ENCODE peak calls at places on chromosomes 6 and 20, in seven cellular contexts. Z is hepatocyte; X is suprapubic skin; B is CD8-positive, alpha-beta T cell; V is esophagus muscularis mucosa; A is colonic mucosa; N is heart left ventricle. T is an unnamed sample. For H3K9me3, the result is how much of the 10 kb centered on the place peaks cover.

GRCh38 chr20:41534170-41534569 is 84.0 kb downstream of the CHD6 start:
- DNase-seq in A (no peak), X (no peak), N (no peak), B (no peak), Z (no peak), V (no peak), T (no peak)

GRCh38 chr6:121600389-121601233 is 165.2 kb downstream of the GJA1 start:
- DNase-seq in X (no peak), Z (no peak), A (no peak), V (peak), N (no peak), B (no peak), T (no peak)

GRCh38 chr6:77467038-77467437 is 3.7 kb upstream of the HTR1B start:
- DNase-seq in N (no peak), B (no peak), A (no peak), Z (peak), V (no peak), X (no peak), T (no peak)

GRCh38 chr6:43481591-43482242 is 4.3 kb downstream of the TJAP1 start:
- DNase-seq in B (no peak), V (no peak), Z (no peak), N (no peak), A (no peak), X (no peak), T (no peak)

GRCh38 chr6:140284871-140285270 is 910.4 kb upstream of the CITED2 start:
- DNase-seq in N (no peak), B (no peak), A (no peak), X (no peak), Z (no peak), V (no peak), T (no peak)

GRCh38 chr20:63054103-63054474 is 47.3 kb upstream of the BHLHE23 start:
- DNase-seq in X (peak), V (no peak), B (no peak), A (no peak), N (no peak), Z (no peak), T (no peak)

GRCh38 chr20:24674921-24675605 is 205.6 kb downstream of the SYNDIG1 start:
- DNase-seq in B (no peak), V (no peak), Z (no peak), N (no peak), X (peak), A (no peak), T (no peak)

GRCh38 chr6:108622601-108623335 is 62.1 kb downstream of the FOXO3 start:
- DNase-seq in N (no peak), B (no peak), Z (peak), V (no peak), X (peak), A (no peak), T (no peak)

GRCh38 chr6:159267165-159267564 is 98.0 kb downstream of the FNDC1 start:
- DNase-seq in A (no peak), B (no peak), Z (peak), N (no peak), X (no peak), V (no peak), T (no peak)

GRCh38 chr20:15597306-15597705 is 975.9 kb downstream of the KIF16B start:
- DNase-seq in B (no peak), A (peak), Z (peak), X (no peak), V (no peak), N (no peak), T (no peak)

GRCh38 chr20:15603978-15604377 is 969.3 kb downstream of the KIF16B start:
- DNase-seq in Z (no peak), V (no peak), X (no peak), A (no peak), N (no peak), B (no peak), T (no peak)

GRCh38 chr20:15603501-15603900 is 969.7 kb downstream of the KIF16B start:
- DNase-seq in N (no peak), Z (peak), B (no peak), X (no peak), A (no peak), V (no peak), T (no peak)

GRCh38 chr20:15599961-15600360 is 973.3 kb downstream of the KIF16B start:
- DNase-seq in B (no peak), V (no peak), Z (no peak), A (no peak), X (no peak), N (no peak), T (no peak)

DNA sequence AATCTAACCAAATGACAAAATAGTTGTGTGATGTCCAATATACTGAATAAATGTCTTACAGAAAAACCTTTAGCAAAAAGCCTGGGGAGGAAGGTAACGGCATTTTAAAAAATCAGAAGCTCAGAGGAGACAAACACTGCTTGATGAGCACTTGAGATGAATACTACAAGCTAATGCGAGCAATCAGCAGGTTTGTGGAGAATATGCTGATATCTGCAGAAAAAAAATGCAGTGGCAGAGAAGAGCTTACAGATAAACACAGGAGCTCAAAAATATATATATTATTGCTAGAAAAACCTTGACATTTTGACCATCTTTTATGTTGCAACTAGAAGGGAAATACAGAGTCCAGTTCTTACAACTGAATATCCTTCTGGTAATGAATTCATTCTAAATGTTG is 972.7 kb downstream of the KIF16B start:
- DNase-seq in X (no peak), N (no peak), B (no peak), V (no peak), A (no peak), Z (no peak), T (no peak)
- H3K9me3 ChIP-seq in X (under half), N (under half), B (under half), V (under half), A (under half), Z (under half), T (under half)

GRCh38 chr6:163732479-163732878 is 318.0 kb downstream of the QKI start:
- DNase-seq in A (no peak), X (no peak), B (no peak), Z (no peak), N (no peak), V (no peak), T (no peak)

GRCh38 chr6:163729127-163729872 is 314.8 kb downstream of the QKI start:
- DNase-seq in B (no peak), N (no peak), Z (no peak), A (no peak), X (peak), V (no peak), T (no peak)

GRCh38 chr6:163728442-163729126 is 314.1 kb downstream of the QKI start:
- DNase-seq in B (no peak), N (no peak), A (no peak), Z (no peak), V (no peak), X (no peak), T (no peak)

GRCh38 chr6:163730496-163731210 is 316.1 kb downstream of the QKI start:
- DNase-seq in V (no peak), X (peak), A (no peak), Z (no peak), N (no peak), B (no peak), T (no peak)

DNA sequence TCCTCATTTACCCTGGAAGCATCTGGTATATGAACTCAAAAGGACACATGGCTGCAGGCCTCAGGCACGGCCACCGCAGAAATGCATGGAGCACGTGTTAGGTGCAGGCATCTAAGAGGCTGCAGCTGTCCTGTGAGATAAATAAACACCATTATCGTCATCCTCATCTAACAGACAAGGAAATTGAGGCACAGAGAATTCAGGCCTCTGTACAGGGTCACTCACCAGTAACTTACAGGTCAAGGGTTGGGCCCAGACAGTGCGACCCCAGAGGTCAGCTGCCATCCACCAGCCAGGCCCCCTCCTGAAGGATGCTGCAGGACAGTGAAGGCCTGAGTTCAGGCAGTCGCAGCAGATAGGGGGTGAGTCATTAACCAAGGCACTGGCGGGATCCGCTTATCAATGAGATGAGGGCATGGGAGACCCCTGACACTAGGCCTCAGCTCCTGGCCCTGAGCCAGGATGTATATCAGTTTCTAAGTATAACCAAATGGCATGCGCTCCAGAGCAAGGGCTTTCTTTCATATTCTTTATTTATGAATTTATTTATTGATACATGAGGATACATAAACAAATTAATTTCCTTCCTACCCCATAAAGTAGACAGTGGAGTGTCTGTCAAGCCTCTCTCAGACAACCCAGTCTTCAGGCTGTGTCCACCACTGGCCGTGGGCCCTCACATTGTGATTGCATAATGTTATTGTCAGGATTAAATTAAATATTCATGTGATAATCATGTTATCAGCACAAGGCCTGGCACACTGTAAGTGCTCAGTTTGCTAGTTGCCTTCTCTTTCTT is 316.9 kb downstream of the QKI start:
- DNase-seq in X (peak), V (no peak), Z (no peak), N (no peak), A (no peak), B (no peak), T (no peak)
- H3K27ac ChIP-seq in X (no peak), V (no peak), Z (no peak), N (no peak), A (no peak), B (no peak), T (no peak)

GRCh38 chr6:148199584-148199983 is 143.1 kb upstream of the SASH1 start:
- DNase-seq in B (no peak), V (no peak), X (no peak), N (no peak), Z (no peak), A (no peak), T (no peak)

GRCh38 chr6:148193063-148193680 is 149.5 kb upstream of the SASH1 start:
- DNase-seq in X (no peak), A (peak), Z (no peak), N (no peak), B (no peak), V (no peak), T (no peak)

GRCh38 chr6:148200302-148200701 is 142.3 kb upstream of the SASH1 start:
- DNase-seq in N (no peak), V (no peak), Z (no peak), X (no peak), A (no peak), B (no peak), T (no peak)

GRCh38 chr6:148192310-148192709 is 150.3 kb upstream of the SASH1 start:
- DNase-seq in N (no peak), V (no peak), B (no peak), Z (no peak), A (no peak), X (no peak), T (no peak)

GRCh38 chr6:148195511-148195910 is 147.1 kb upstream of the SASH1 start:
- DNase-seq in V (no peak), Z (no peak), B (no peak), A (no peak), N (no peak), X (no peak), T (no peak)
- H3K9me3 ChIP-seq in V (under half), Z (under half), B (under half), A (under half), N (under half), X (under half), T (under half)

DNA sequence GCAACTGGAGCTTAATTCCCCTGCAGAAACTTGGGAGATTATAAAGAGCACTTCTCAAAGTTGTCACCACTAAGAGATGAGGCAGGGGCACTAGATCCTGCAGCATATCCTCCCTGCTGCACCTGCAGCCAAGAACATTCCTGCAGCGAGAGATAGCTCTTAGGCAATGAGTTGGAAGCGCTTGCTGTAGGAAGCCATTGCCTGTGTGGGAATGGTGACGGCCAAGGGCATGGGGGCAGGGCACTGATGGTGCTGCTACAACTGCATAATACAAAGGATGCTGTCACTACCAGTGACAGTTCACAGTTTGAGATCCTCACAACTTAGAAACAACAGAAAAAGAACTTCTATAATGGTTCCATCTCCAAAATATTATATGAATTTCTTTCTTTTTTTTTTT is 89.9 kb downstream of the CDS2 start:
- DNase-seq in Z (no peak), B (no peak), A (no peak), N (no peak), V (peak), X (no peak), T (no peak)
- H3K27ac ChIP-seq in Z (no peak), B (no peak), A (no peak), N (no peak), V (no peak), X (no peak), T (no peak)

GRCh38 chr6:161211380-161212035 is 62.4 kb downstream of the AGPAT4 start:
- DNase-seq in V (no peak), N (no peak), X (no peak), A (no peak), Z (no peak), B (no peak), T (no peak)
- H3K9me3 ChIP-seq in V (under half), N (under half), X (under half), A (under half), Z (under half), B (under half), T (under half)

DNA sequence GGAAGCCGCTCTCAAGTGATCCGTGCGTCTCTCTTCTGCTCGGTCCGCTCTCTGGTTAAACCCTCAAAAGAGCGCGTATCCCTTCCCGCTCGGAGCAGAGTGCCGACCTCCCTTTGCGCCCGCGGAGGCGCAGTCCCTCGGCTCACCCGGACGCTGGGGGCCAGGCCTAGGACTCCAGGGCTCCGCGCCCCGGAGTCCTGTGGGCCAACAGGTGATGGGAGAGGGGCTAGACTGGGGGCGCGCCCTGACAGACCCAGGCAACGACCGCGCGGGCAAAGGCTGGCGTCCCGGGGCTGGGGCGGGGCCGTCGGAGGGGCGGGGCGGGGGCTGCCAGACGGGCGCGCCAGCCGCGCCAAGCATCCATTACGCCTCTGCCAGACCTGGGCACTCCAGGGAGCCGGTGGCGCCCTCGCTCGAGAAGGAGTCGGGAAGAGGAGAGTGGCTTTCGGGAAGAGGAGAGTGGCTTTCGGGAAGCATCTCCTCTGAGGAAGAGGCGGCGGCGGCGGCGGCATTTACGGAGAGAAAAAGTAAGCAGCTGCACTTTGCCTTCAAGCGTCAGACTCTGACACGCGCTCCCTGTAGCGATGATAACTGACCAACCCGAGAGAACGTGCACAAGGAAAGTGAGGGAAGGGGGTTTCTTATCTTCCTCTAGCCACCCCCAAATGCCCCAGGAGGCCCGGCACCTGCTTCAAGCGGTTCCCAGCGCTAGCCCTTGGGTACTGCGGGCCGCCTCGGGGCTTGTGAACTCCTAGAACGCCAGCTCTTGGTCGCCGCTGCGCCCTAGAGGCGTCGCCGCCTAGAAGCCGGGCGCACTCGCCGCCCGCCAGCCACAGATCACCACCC is 2.6 kb downstream of the EPHA7 start:
- DNase-seq in Z (peak), V (no peak), X (no peak), B (no peak), N (peak), A (peak), T (no peak)
- H3K27ac ChIP-seq in Z (peak), V (peak), X (no peak), B (no peak), N (peak), A (peak), T (no peak)

GRCh38 chr20:13095013-13095412 is 86.2 kb downstream of the SPTLC3 start:
- DNase-seq in V (no peak), N (no peak), Z (no peak), A (no peak), B (no peak), X (no peak), T (no peak)
- H3K9me3 ChIP-seq in V (under half), N (under half), Z (under half), A (under half), B (under half), X (under half), T (under half)

DNA sequence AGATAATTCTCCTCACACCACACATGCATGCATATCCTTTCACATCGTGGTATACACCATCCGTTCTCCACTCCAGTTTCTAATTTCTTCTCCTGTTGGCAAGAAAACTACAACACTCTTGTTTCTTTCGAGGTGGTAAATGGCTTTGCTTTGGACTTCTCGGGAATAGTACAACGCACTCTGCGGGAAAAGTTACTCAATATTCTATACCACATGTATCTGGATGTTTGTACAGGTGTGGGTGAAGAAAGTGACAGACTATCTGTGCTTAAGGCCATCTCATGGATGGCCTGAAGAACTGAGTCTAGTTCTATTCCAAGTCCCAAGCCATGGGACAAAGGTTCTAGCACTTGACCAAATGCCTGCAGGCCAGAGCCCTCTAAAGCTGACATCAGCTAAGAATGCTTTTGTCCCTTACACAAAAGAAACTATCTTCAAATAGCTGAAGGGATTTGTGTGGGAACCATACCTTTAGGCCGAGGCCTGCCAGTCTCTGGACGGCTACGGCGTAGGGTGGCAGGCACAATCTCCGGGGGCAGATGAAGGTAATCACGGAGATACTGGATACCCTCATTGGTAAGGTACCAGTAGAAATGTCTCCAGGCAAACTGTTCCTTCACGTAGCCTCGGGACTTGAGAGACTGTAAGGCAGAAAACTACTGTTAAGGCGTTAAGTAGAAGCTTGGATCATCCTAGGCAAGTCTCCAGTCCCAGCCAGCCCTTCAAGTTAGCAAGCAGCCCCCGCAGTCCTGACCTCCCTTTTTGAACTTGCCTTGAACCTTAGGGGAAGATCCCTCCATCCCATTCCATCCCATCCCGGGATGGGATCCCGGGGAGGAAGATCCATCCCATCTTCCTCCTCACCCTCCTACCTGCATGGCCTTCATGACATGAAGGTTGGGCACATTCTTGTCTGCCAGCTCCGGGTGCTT is 1.4 kb downstream of the RPS10 start:
- DNase-seq in N (no peak), X (no peak), B (no peak), V (no peak), A (no peak), Z (no peak), T (no peak)
- H3K27ac ChIP-seq in N (peak), X (peak), B (peak), V (peak), A (no peak), Z (peak), T (no peak)

GRCh38 chr6:13678255-13678983 is 33.2 kb downstream of the RANBP9 start:
- DNase-seq in N (no peak), X (no peak), Z (peak), V (no peak), A (no peak), B (no peak), T (no peak)
- H3K9me3 ChIP-seq in N (under half), X (under half), Z (under half), V (under half), A (under half), B (under half), T (under half)

T was measured in CD4-positive, alpha-beta T cell.